ENCODE peak calls at places on chromosomes 13 and 19, in eight cellular contexts. V is kidney tubule cell; R is hepatic stellate cell; I is activated CD8-positive, alpha-beta memory T cell treated with anti-CD3 and anti-CD28 coated beads, Interleukin-2, amount 50 U/mL, for 4 hours; W is NCI-H510A treated with DMSO at 0.1 percent for 48 hours; B is PC-9; F is NCI-H1092 treated with DMSO at 0.1 percent for 48 hours; P is activated T-cell treated with anti-CD3 and anti-CD28 coated beads for 48 hours. N is an unnamed sample.

GRCh38 chr19:31232220-31232619 is 117.0 kb downstream of the TSHZ3 start:
- DNase-seq in V (no peak), R (no peak), I (no peak), W (no peak), B (no peak), F (no peak), P (no peak), N (no peak)

GRCh38 chr13:76293751-76294150 is 592.5 kb downstream of the KCTD12 start:
- DNase-seq in V (peak), R (no peak), I (no peak), W (no peak), B (no peak), F (no peak), P (no peak), N (peak)

GRCh38 chr13:97266328-97266727 is 44.2 kb downstream of the MBNL2 start:
- DNase-seq in V (no peak), R (no peak), I (no peak), W (no peak), B (no peak), F (no peak), P (no peak), N (no peak)

GRCh38 chr19:45791744-45792481 is 732 bp downstream of the DMWD start:
- DNase-seq in V (no peak), R (no peak), I (no peak), W (no peak), B (no peak), F (no peak), P (no peak), N (no peak)

GRCh38 chr19:35045667-35046300 is 4.3 kb downstream of the HPN start:
- DNase-seq in V (no peak), R (peak), I (no peak), W (no peak), B (peak), F (no peak), P (no peak), N (peak)

GRCh38 chr19:10116085-10116865 is 3.4 kb downstream of the EIF3G start:
- DNase-seq in V (no peak), R (no peak), I (no peak), W (no peak), B (no peak), F (no peak), P (no peak), N (no peak)

GRCh38 chr19:42028304-42029216 is 34.5 kb upstream of the ATP1A3 start:
- DNase-seq in V (no peak), R (no peak), I (no peak), W (no peak), B (no peak), F (peak), P (peak), N (no peak)

GRCh38 chr13:110371550-110372465 is 64.7 kb downstream of the COL4A2 start:
- DNase-seq in V (peak), R (no peak), I (no peak), W (no peak), B (no peak), F (no peak), P (no peak), N (no peak)

GRCh38 chr19:58154287-58154678 is 3.7 kb upstream of the ZNF329 start:
- DNase-seq in V (peak), R (peak), I (no peak), W (no peak), B (peak), F (no peak), P (no peak), N (peak)

GRCh38 chr13:47639716-47640447 is 361.2 kb downstream of the SUCLA2 start:
- DNase-seq in V (no peak), R (no peak), I (no peak), W (no peak), B (no peak), F (no peak), P (no peak), N (no peak)

GRCh38 chr19:50607874-50608785 is 31.6 kb downstream of the SYT3 start:
- DNase-seq in V (peak), R (peak), I (peak), W (no peak), B (no peak), F (no peak), P (peak), N (peak)

GRCh38 chr19:38003427-38004099 is 96.6 kb downstream of the SIPA1L3 start:
- DNase-seq in V (peak), R (peak), I (no peak), W (peak), B (no peak), F (peak), P (peak), N (peak)

GRCh38 chr13:94251801-94252200 is 227.7 kb downstream of the DCT start:
- DNase-seq in V (peak), R (no peak), I (no peak), W (no peak), B (no peak), F (no peak), P (no peak), N (peak)

GRCh38 chr13:20391597-20392452 is 133.8 kb downstream of the CRYL1 start:
- DNase-seq in V (no peak), R (no peak), I (no peak), W (no peak), B (peak), F (no peak), P (no peak), N (no peak)

GRCh38 chr13:46751811-46752635 is 44.9 kb downstream of the ESD start:
- DNase-seq in V (peak), R (no peak), I (peak), W (no peak), B (no peak), F (no peak), P (peak), N (no peak)

GRCh38 chr13:75836441-75836840 is 200.3 kb downstream of the LMO7 start:
- DNase-seq in V (no peak), R (no peak), I (no peak), W (peak), B (no peak), F (peak), P (no peak), N (no peak)

GRCh38 chr19:32677657-32678056 is 2.0 kb downstream of the RGS9BP start:
- DNase-seq in V (no peak), R (no peak), I (no peak), W (no peak), B (no peak), F (no peak), P (no peak), N (no peak)

GRCh38 chr13:46315491-46316075 is 71.5 kb downstream of the RUBCNL start:
- DNase-seq in V (no peak), R (no peak), I (no peak), W (no peak), B (no peak), F (no peak), P (no peak), N (no peak)

GRCh38 chr19:18967358-18968146 is 26.5 kb upstream of the HOMER3 start:
- DNase-seq in V (peak), R (peak), I (no peak), W (peak), B (peak), F (no peak), P (no peak), N (no peak)

GRCh38 chr19:4557971-4558941 is 1.2 kb downstream of the SEMA6B start:
- DNase-seq in V (peak), R (no peak), I (peak), W (peak), B (no peak), F (peak), P (peak), N (peak)

GRCh38 chr19:49808762-49809154 is 4.3 kb downstream of the FUZ start:
- DNase-seq in V (peak), R (peak), I (peak), W (peak), B (peak), F (peak), P (peak), N (peak)

GRCh38 chr19:52190679-52191293 is 934 bp downstream of the PPP2R1A start:
- DNase-seq in V (peak), R (peak), I (no peak), W (no peak), B (peak), F (peak), P (peak), N (peak)

GRCh38 chr19:9306443-9306842 is 3.2 kb downstream of the ZNF699 start:
- DNase-seq in V (peak), R (peak), I (no peak), W (no peak), B (peak), F (no peak), P (no peak), N (peak)

GRCh38 chr13:44870456-44870929 is 118.8 kb downstream of the NUFIP1 start:
- DNase-seq in V (no peak), R (no peak), I (no peak), W (no peak), B (no peak), F (peak), P (no peak), N (no peak)

GRCh38 chr19:3450796-3451411 is 29.4 kb downstream of the SMIM24 start:
- DNase-seq in V (peak), R (peak), I (no peak), W (no peak), B (peak), F (no peak), P (no peak), N (peak)

GRCh38 chr19:5817218-5817617 is 12.4 kb downstream of the NRTN start:
- DNase-seq in V (no peak), R (no peak), I (no peak), W (no peak), B (no peak), F (no peak), P (no peak), N (no peak)